ENCODE peak calls at places on chromosomes 13 and 19, in six cellular contexts. C, D, L, F, U and A are unnamed samples.

GRCh38 chr13:85108356-85108755 is 690.9 kb downstream of the SLITRK6 start:
- DNase-seq in C (no peak), D (no peak), L (peak; percentile 68), F (no peak), U (no peak), A (no peak)

GRCh38 chr13:26019881-26020535 is 31.8 kb downstream of the SHISA2 start:
- DNase-seq in C (no peak), D (no peak), L (no peak), F (no peak), U (no peak), A (no peak)

GRCh38 chr19:50768289-50768688 is 2.0 kb upstream of the GPR32 start:
- DNase-seq in C (no peak), D (no peak), L (no peak), F (no peak), U (no peak), A (no peak)

GRCh38 chr13:100382787-100383186 is 205.8 kb downstream of the GGACT start:
- DNase-seq in C (no peak), D (no peak), L (no peak), F (no peak), U (no peak), A (no peak)

GRCh38 chr13:106464076-106464475 is 71.4 kb downstream of the EFNB2 start:
- DNase-seq in C (no peak), D (no peak), L (no peak), F (no peak), U (no peak), A (no peak)

GRCh38 chr19:30074741-30075460 is 132.9 kb downstream of the URI1 start:
- DNase-seq in C (no peak), D (no peak), L (no peak), F (no peak), U (no peak), A (no peak)

GRCh38 chr13:97502192-97502591 is 68.2 kb downstream of the RAP2A start:
- DNase-seq in C (no peak), D (no peak), L (no peak), F (peak; percentile 43), U (no peak), A (no peak)

GRCh38 chr13:47826481-47826880 is 174.6 kb downstream of the SUCLA2 start:
- DNase-seq in C (no peak), D (no peak), L (no peak), F (no peak), U (no peak), A (no peak)

GRCh38 chr13:36912369-36912768 is 7.7 kb downstream of the SMAD9 start:
- DNase-seq in C (no peak), D (no peak), L (no peak), F (no peak), U (no peak), A (no peak)